ENCODE peak calls at places on chromosome 7, in ten cellular contexts. A is A549; J is uterus; C is GM23248; S is SJCRH30; W is brain microvascular endothelial cell; X is CD8-positive, alpha-beta memory T cell; G is heart left ventricle; Q is mesendoderm; I is gastrocnemius medialis. H is an unnamed sample.

GRCh38 chr7:116353614-116354013 is 143.3 kb downstream of the TES start:
- DNase-seq in A (no peak), J (peak), C (peak), S (peak), W (no peak), X (no peak), G (peak), Q (peak), I (no peak), H (peak)

GRCh38 chr7:117385340-117386124 is 41.8 kb downstream of the ASZ1 start:
- DNase-seq in A (peak), J (no peak), C (peak), S (peak), W (no peak), X (no peak), G (no peak), Q (no peak), I (no peak), H (no peak)

GRCh38 chr7:36583318-36583717 is 141.0 kb downstream of the AOAH start:
- DNase-seq in A (no peak), J (no peak), C (peak), S (no peak), W (no peak), X (no peak), G (no peak), Q (no peak), I (no peak), H (no peak)

GRCh38 chr7:43584200-43584586 is 1.3 kb downstream of the STK17A start:
- DNase-seq in A (peak), J (peak), C (peak), S (peak), W (peak), X (peak), G (peak), Q (peak), I (peak), H (no peak)

GRCh38 chr7:9958461-9958860 is 1015.2 kb upstream of the PHF14 start:
- DNase-seq in A (no peak), J (no peak), C (no peak), S (no peak), W (no peak), X (no peak), G (no peak), Q (no peak), I (no peak), H (no peak)

GRCh38 chr7:81685263-81685868 is 84.5 kb downstream of the HGF start:
- DNase-seq in A (no peak), J (no peak), C (no peak), S (no peak), W (no peak), X (no peak), G (no peak), Q (no peak), I (no peak), H (no peak)

GRCh38 chr7:95092332-95092731 is 184.9 kb downstream of the PPP1R9A start:
- DNase-seq in A (no peak), J (no peak), C (no peak), S (peak), W (no peak), X (no peak), G (no peak), Q (no peak), I (no peak), H (no peak)

GRCh38 chr7:111364413-111364812 is 197.9 kb downstream of the IMMP2L start:
- DNase-seq in A (peak), J (no peak), C (peak), S (no peak), W (peak), X (no peak), G (no peak), Q (no peak), I (no peak), H (no peak)

GRCh38 chr7:151386301-151387160 is 23.3 kb downstream of the WDR86 start:
- DNase-seq in A (no peak), J (no peak), C (no peak), S (no peak), W (no peak), X (no peak), G (no peak), Q (no peak), I (no peak), H (peak)

GRCh38 chr7:2196381-2197378 is 36.1 kb downstream of the MAD1L1 start:
- DNase-seq in A (no peak), J (no peak), C (no peak), S (no peak), W (no peak), X (no peak), G (peak), Q (no peak), I (peak), H (no peak)

GRCh38 chr7:29955799-29956476 is 33.7 kb downstream of the SCRN1 start:
- DNase-seq in A (no peak), J (no peak), C (no peak), S (no peak), W (no peak), X (no peak), G (no peak), Q (no peak), I (no peak), H (no peak)

GRCh38 chr7:17559388-17559787 is 260.9 kb downstream of the AHR start:
- DNase-seq in A (peak), J (no peak), C (peak), S (no peak), W (no peak), X (no peak), G (no peak), Q (no peak), I (no peak), H (no peak)

GRCh38 chr7:149871576-149871975 is 2.2 kb upstream of the ATP6V0E2 start:
- DNase-seq in A (no peak), J (no peak), C (no peak), S (no peak), W (no peak), X (no peak), G (no peak), Q (no peak), I (no peak), H (no peak)

GRCh38 chr7:927031-927671 is 27.3 kb downstream of the ADAP1 start:
- DNase-seq in A (no peak), J (no peak), C (peak), S (peak), W (no peak), X (no peak), G (no peak), Q (peak), I (no peak), H (peak)

GRCh38 chr7:2465928-2466327 is 10.3 kb downstream of the GRIFIN start:
- DNase-seq in A (no peak), J (no peak), C (no peak), S (no peak), W (no peak), X (no peak), G (no peak), Q (no peak), I (no peak), H (no peak)

GRCh38 chr7:21413502-21413901 is 14.4 kb upstream of the SP4 start:
- DNase-seq in A (no peak), J (no peak), C (no peak), S (no peak), W (no peak), X (no peak), G (no peak), Q (no peak), I (no peak), H (no peak)

GRCh38 chr7:24216576-24217116 is 67.3 kb upstream of the NPY start:
- DNase-seq in A (no peak), J (no peak), C (peak), S (no peak), W (no peak), X (no peak), G (no peak), Q (no peak), I (no peak), H (no peak)

GRCh38 chr7:100655908-100656674 is at the start of gene ACTL6B:
- DNase-seq in A (peak), J (no peak), C (peak), S (peak), W (peak), X (peak), G (peak), Q (peak), I (no peak), H (peak)

GRCh38 chr7:98836811-98837631 is 32.8 kb downstream of the TMEM130 start:
- DNase-seq in A (peak), J (no peak), C (peak), S (peak), W (peak), X (no peak), G (peak), Q (peak), I (no peak), H (no peak)

GRCh38 chr7:36438211-36438610 is 48.5 kb downstream of the ANLN start:
- DNase-seq in A (no peak), J (no peak), C (no peak), S (no peak), W (no peak), X (no peak), G (no peak), Q (no peak), I (no peak), H (no peak)

GRCh38 chr7:150858236-150859197 is 6.2 kb downstream of the AOC1 start:
- DNase-seq in A (no peak), J (no peak), C (no peak), S (no peak), W (no peak), X (no peak), G (peak), Q (no peak), I (no peak), H (no peak)

GRCh38 chr7:106639476-106640334 is 21.3 kb downstream of the CCDC71L start:
- DNase-seq in A (no peak), J (no peak), C (no peak), S (no peak), W (no peak), X (no peak), G (no peak), Q (no peak), I (no peak), H (no peak)

GRCh38 chr7:73478549-73478948 is 43.5 kb downstream of the BAZ1B start:
- DNase-seq in A (no peak), J (no peak), C (no peak), S (no peak), W (no peak), X (no peak), G (no peak), Q (no peak), I (no peak), H (no peak)

GRCh38 chr7:2016021-2016631 is 216.6 kb downstream of the MAD1L1 start:
- DNase-seq in A (no peak), J (no peak), C (no peak), S (peak), W (no peak), X (no peak), G (no peak), Q (no peak), I (no peak), H (peak)

GRCh38 chr7:36037121-36037662 is 115.9 kb upstream of the EEPD1 start:
- DNase-seq in A (peak), J (peak), C (peak), S (no peak), W (peak), X (no peak), G (peak), Q (peak), I (no peak), H (peak)

GRCh38 chr7:84939888-84940287 is 247.0 kb downstream of the SEMA3D start:
- DNase-seq in A (no peak), J (no peak), C (no peak), S (no peak), W (no peak), X (no peak), G (no peak), Q (no peak), I (no peak), H (peak)

GRCh38 chr7:44063547-44063893 is 1.8 kb downstream of the PGAM2 start:
- DNase-seq in A (no peak), J (no peak), C (no peak), S (no peak), W (no peak), X (no peak), G (no peak), Q (no peak), I (no peak), H (peak)

GRCh38 chr7:152871678-152872060 is 112.1 kb downstream of the ACTR3B start:
- DNase-seq in A (no peak), J (no peak), C (no peak), S (no peak), W (no peak), X (no peak), G (no peak), Q (no peak), I (no peak), H (no peak)

GRCh38 chr7:7517661-7518236 is 17.9 kb downstream of the COL28A1 start:
- DNase-seq in A (no peak), J (no peak), C (no peak), S (no peak), W (no peak), X (no peak), G (no peak), Q (no peak), I (no peak), H (no peak)

GRCh38 chr7:88146611-88147010 is 73.2 kb downstream of the SRI start:
- DNase-seq in A (no peak), J (no peak), C (no peak), S (no peak), W (no peak), X (no peak), G (no peak), Q (no peak), I (no peak), H (no peak)

GRCh38 chr7:9507281-9507680 is 1073.9 kb downstream of the NXPH1 start:
- DNase-seq in A (no peak), J (no peak), C (no peak), S (peak), W (no peak), X (no peak), G (no peak), Q (peak), I (no peak), H (no peak)

GRCh38 chr7:29641651-29642050 is 78.0 kb downstream of the PRR15 start:
- DNase-seq in A (no peak), J (no peak), C (peak), S (no peak), W (no peak), X (no peak), G (no peak), Q (no peak), I (peak), H (no peak)

GRCh38 chr7:141460781-141461715 is 90.2 kb upstream of the AGK start:
- DNase-seq in A (no peak), J (peak), C (peak), S (no peak), W (no peak), X (no peak), G (no peak), Q (no peak), I (no peak), H (no peak)

GRCh38 chr7:131608112-131608498 is 51.7 kb upstream of the PODXL start:
- DNase-seq in A (no peak), J (no peak), C (no peak), S (peak), W (no peak), X (no peak), G (no peak), Q (peak), I (no peak), H (no peak)

GRCh38 chr7:1813394-1814088 is 143.5 kb downstream of the ELFN1 start:
- DNase-seq in A (no peak), J (no peak), C (no peak), S (no peak), W (no peak), X (no peak), G (no peak), Q (no peak), I (no peak), H (no peak)

GRCh38 chr7:130566168-130566897 is 74.4 kb downstream of the MEST start:
- DNase-seq in A (no peak), J (peak), C (no peak), S (no peak), W (peak), X (no peak), G (peak), Q (no peak), I (peak), H (no peak)

GRCh38 chr7:76358053-76358477 is 726 bp downstream of the YWHAG start:
- DNase-seq in A (peak), J (peak), C (peak), S (peak), W (no peak), X (no peak), G (peak), Q (peak), I (peak), H (peak)

GRCh38 chr7:150734293-150734692 is 2.9 kb upstream of the GIMAP5 start:
- DNase-seq in A (no peak), J (no peak), C (no peak), S (no peak), W (no peak), X (no peak), G (no peak), Q (no peak), I (no peak), H (no peak)

GRCh38 chr7:17599733-17600685 is 301.6 kb downstream of the AHR start:
- DNase-seq in A (peak), J (no peak), C (peak), S (peak), W (peak), X (no peak), G (no peak), Q (no peak), I (no peak), H (no peak)

GRCh38 chr7:11077816-11078215 is 104.1 kb downstream of the PHF14 start:
- DNase-seq in A (no peak), J (no peak), C (no peak), S (no peak), W (no peak), X (no peak), G (no peak), Q (no peak), I (no peak), H (no peak)

GRCh38 chr7:127810691-127811660 is 159.0 kb downstream of the SND1 start:
- DNase-seq in A (no peak), J (no peak), C (peak), S (no peak), W (no peak), X (no peak), G (no peak), Q (no peak), I (no peak), H (no peak)
- H3K27ac ChIP-seq in A (no peak), J (no peak), C (no peak), S (no peak), W (no peak), X (no peak), G (no peak), Q (no peak), I (no peak), H (no peak)

DNA sequence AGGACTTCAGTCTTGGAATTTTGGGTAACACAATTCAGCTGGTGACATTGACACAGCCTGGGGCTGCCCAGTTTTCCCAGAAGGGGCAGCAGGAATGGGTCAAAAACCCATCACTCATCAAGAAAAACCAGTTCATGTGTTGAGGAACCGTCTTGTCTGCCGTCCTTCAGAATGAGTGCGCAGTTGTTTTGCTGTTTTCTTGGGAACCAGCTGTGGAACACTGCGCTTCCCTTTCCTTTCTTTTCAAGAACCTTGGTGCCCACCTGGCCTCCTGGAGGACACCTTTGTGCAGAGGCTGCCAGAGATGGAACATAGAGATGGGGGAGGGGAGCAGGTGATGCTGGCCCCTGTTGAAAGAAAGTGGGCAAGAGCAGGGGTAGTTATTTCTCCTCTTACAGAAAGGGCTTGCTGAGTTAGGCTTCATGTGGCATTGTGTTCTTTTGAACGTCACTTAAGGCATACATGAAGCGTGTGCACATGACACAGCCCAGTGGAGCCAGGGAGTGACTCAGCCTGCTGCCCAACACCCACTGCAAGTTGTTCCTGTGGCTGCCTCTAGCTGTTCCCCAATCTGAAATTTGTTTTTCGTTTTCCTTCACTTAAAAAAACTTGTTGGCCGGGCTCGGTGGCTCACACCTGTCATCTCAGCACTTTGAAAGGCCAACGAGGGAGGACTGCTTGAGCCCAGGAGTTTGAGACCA is 87.4 kb upstream of the TNS3 start:
- DNase-seq in A (peak), J (peak), C (peak), S (peak), W (peak), X (no peak), G (peak), Q (peak), I (peak), H (peak)
- H3K27ac ChIP-seq in A (peak), J (no peak), C (peak), S (no peak), W (peak), X (no peak), G (no peak), Q (no peak), I (peak), H (peak)

DNA sequence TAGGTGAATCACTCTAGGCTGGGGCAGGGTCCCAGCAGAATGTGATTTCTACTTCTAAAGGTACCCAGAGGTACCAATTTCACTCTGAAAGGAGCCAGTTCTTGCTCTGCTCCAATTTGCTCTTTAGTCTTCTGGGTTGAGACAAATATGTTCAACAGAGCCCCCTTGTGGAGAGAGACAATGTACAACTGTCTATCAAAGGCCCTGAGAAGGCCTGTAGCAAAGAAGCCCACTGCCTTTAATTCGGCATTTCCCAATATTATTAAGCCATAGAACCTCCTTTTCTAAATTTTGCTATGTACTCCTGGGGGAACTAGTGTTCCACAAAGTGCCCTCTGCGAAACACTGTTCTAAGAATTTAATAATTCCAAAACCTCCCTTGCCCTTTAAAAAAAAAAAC is 161.0 kb upstream of the BMPER start:
- DNase-seq in A (peak), J (no peak), C (peak), S (peak), W (no peak), X (no peak), G (no peak), Q (peak), I (no peak), H (no peak)
- H3K27ac ChIP-seq in A (no peak), J (no peak), C (peak), S (no peak), W (no peak), X (no peak), G (no peak), Q (no peak), I (no peak), H (peak)

GRCh38 chr7:4189151-4189570 is 492.9 kb upstream of the FOXK1 start:
- DNase-seq in A (no peak), J (peak), C (no peak), S (no peak), W (no peak), X (no peak), G (peak), Q (no peak), I (peak), H (peak)
- H3K27ac ChIP-seq in A (no peak), J (peak), C (no peak), S (no peak), W (no peak), X (no peak), G (no peak), Q (no peak), I (no peak), H (no peak)

DNA sequence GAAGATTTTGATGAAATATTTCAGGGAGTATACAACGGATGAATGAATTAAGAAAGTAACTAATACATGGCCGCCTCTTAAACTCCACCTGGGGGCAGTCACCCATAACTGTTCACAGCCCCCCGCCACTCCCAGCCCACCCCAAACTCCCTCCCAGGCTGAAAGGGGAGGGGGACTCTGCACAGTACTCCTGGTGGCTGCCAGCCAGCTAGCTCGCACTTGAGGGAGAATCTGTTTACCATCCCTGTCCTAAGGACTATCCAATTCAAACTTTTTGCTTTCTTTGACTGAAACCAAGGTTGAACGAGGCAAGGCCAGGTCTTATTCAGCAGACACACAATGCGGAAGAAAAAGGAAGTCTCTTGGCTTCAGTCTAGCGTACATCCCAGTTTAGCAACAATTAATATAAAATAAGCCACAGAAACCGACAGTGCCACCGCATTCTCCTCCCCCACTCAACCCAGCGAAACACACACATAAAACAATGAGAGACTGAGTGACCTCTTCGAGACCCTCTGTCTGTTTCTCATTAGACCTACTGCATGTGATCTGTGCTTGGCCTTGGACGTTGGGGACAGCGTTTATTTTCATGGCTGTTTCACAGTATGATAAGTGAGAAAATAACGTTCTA is 219.5 kb downstream of the GLI3 start:
- DNase-seq in A (no peak), J (no peak), C (no peak), S (no peak), W (no peak), X (no peak), G (no peak), Q (no peak), I (no peak), H (no peak)
- H3K27ac ChIP-seq in A (no peak), J (peak), C (no peak), S (no peak), W (no peak), X (no peak), G (no peak), Q (no peak), I (no peak), H (no peak)

GRCh38 chr7:121301441-121302213 is 27.2 kb upstream of the WNT16 start:
- DNase-seq in A (no peak), J (no peak), C (no peak), S (no peak), W (peak), X (no peak), G (no peak), Q (no peak), I (no peak), H (no peak)
- H3K27ac ChIP-seq in A (no peak), J (no peak), C (peak), S (no peak), W (peak), X (no peak), G (no peak), Q (no peak), I (no peak), H (no peak)

GRCh38 chr7:40815022-40815421 is 680.2 kb downstream of the SUGCT start:
- DNase-seq in A (no peak), J (no peak), C (no peak), S (no peak), W (no peak), X (no peak), G (no peak), Q (no peak), I (no peak), H (no peak)
- H3K27ac ChIP-seq in A (no peak), J (no peak), C (no peak), S (no peak), W (no peak), X (no peak), G (no peak), Q (no peak), I (no peak), H (no peak)